ENCODE peak calls at places on chromosomes 11 and 22, in eight cellular contexts. One of them, this sample, is unnamed.

GRCh38 chr11:13337986-13338436 is 60.4 kb downstream of the BMAL1 start:
- DNase-seq in endothelial cell: no peak
- DNase-seq in progenitor cell of endocrine pancreas: no peak
- DNase-seq in AG04449: peak
- DNase-seq in ovary: no peak
- DNase-seq in Caco-2: no peak
- DNase-seq in heart left ventricle: no peak
- DNase-seq in bronchial epithelial cell: no peak
- DNase-seq in this sample: peak

GRCh38 chr11:80505771-80506170 is 1064.9 kb upstream of the TENM4 start:
- DNase-seq in progenitor cell of endocrine pancreas: no peak
- DNase-seq in endothelial cell: no peak
- DNase-seq in bronchial epithelial cell: no peak
- DNase-seq in ovary: no peak
- DNase-seq in AG04449: no peak
- DNase-seq in Caco-2: no peak
- DNase-seq in heart left ventricle: no peak
- DNase-seq in this sample: no peak

GRCh38 chr11:120302001-120302805 is 22.9 kb upstream of the TLCD5 start:
- DNase-seq in bronchial epithelial cell: peak
- DNase-seq in AG04449: no peak
- DNase-seq in progenitor cell of endocrine pancreas: no peak
- DNase-seq in heart left ventricle: no peak
- DNase-seq in Caco-2: peak
- DNase-seq in endothelial cell: no peak
- DNase-seq in ovary: no peak
- DNase-seq in this sample: peak

GRCh38 chr22:19721486-19722172 is 1.7 kb upstream of the GP1BB start:
- DNase-seq in bronchial epithelial cell: no peak
- DNase-seq in endothelial cell: no peak
- DNase-seq in heart left ventricle: no peak
- DNase-seq in Caco-2: no peak
- DNase-seq in AG04449: no peak
- DNase-seq in progenitor cell of endocrine pancreas: no peak
- DNase-seq in ovary: no peak
- DNase-seq in this sample: no peak

GRCh38 chr11:662689-663274 is 25.7 kb downstream of the DRD4 start:
- DNase-seq in heart left ventricle: peak
- DNase-seq in progenitor cell of endocrine pancreas: peak
- DNase-seq in endothelial cell: peak
- DNase-seq in Caco-2: peak
- DNase-seq in AG04449: no peak
- DNase-seq in bronchial epithelial cell: peak
- DNase-seq in ovary: peak
- DNase-seq in this sample: peak

GRCh38 chr11:8082391-8083087 is 1.5 kb downstream of the TUB start:
- DNase-seq in endothelial cell: no peak
- DNase-seq in AG04449: no peak
- DNase-seq in ovary: no peak
- DNase-seq in bronchial epithelial cell: no peak
- DNase-seq in Caco-2: no peak
- DNase-seq in progenitor cell of endocrine pancreas: no peak
- DNase-seq in heart left ventricle: no peak
- DNase-seq in this sample: no peak

GRCh38 chr22:29816128-29816527 is 21.9 kb downstream of the ASCC2 start:
- DNase-seq in Caco-2: no peak
- DNase-seq in AG04449: no peak
- DNase-seq in bronchial epithelial cell: peak
- DNase-seq in heart left ventricle: peak
- DNase-seq in ovary: peak
- DNase-seq in progenitor cell of endocrine pancreas: no peak
- DNase-seq in endothelial cell: no peak
- DNase-seq in this sample: no peak

GRCh38 chr11:9264381-9265210 is 554 bp downstream of the DENND5A start:
- DNase-seq in ovary: peak
- DNase-seq in Caco-2: peak
- DNase-seq in bronchial epithelial cell: peak
- DNase-seq in endothelial cell: peak
- DNase-seq in AG04449: peak
- DNase-seq in heart left ventricle: peak
- DNase-seq in progenitor cell of endocrine pancreas: peak
- DNase-seq in this sample: peak

GRCh38 chr22:42831712-42832111 is 25.4 kb downstream of the ARFGAP3 start:
- DNase-seq in bronchial epithelial cell: no peak
- DNase-seq in endothelial cell: no peak
- DNase-seq in ovary: no peak
- DNase-seq in Caco-2: no peak
- DNase-seq in progenitor cell of endocrine pancreas: no peak
- DNase-seq in heart left ventricle: no peak
- DNase-seq in AG04449: no peak
- DNase-seq in this sample: no peak

GRCh38 chr22:32628626-32629587 is 154.3 kb downstream of the FBXO7 start:
- DNase-seq in Caco-2: peak
- DNase-seq in AG04449: peak
- DNase-seq in bronchial epithelial cell: no peak
- DNase-seq in ovary: no peak
- DNase-seq in endothelial cell: no peak
- DNase-seq in progenitor cell of endocrine pancreas: no peak
- DNase-seq in heart left ventricle: no peak
- DNase-seq in this sample: no peak

GRCh38 chr11:95778699-95779098 is 10.9 kb downstream of the FAM76B start:
- DNase-seq in AG04449: no peak
- DNase-seq in endothelial cell: no peak
- DNase-seq in heart left ventricle: no peak
- DNase-seq in bronchial epithelial cell: no peak
- DNase-seq in Caco-2: no peak
- DNase-seq in progenitor cell of endocrine pancreas: no peak
- DNase-seq in ovary: no peak
- DNase-seq in this sample: no peak

GRCh38 chr11:119615003-119615878 is 113.8 kb downstream of the NECTIN1 start:
- DNase-seq in bronchial epithelial cell: peak
- DNase-seq in ovary: no peak
- DNase-seq in endothelial cell: no peak
- DNase-seq in Caco-2: no peak
- DNase-seq in progenitor cell of endocrine pancreas: no peak
- DNase-seq in AG04449: peak
- DNase-seq in heart left ventricle: no peak
- DNase-seq in this sample: peak

GRCh38 chr11:110908401-110909106 is 196.3 kb upstream of the ARHGAP20 start:
- DNase-seq in Caco-2: no peak
- DNase-seq in heart left ventricle: no peak
- DNase-seq in bronchial epithelial cell: peak
- DNase-seq in ovary: no peak
- DNase-seq in AG04449: peak
- DNase-seq in progenitor cell of endocrine pancreas: no peak
- DNase-seq in endothelial cell: no peak
- DNase-seq in this sample: peak

DNA sequence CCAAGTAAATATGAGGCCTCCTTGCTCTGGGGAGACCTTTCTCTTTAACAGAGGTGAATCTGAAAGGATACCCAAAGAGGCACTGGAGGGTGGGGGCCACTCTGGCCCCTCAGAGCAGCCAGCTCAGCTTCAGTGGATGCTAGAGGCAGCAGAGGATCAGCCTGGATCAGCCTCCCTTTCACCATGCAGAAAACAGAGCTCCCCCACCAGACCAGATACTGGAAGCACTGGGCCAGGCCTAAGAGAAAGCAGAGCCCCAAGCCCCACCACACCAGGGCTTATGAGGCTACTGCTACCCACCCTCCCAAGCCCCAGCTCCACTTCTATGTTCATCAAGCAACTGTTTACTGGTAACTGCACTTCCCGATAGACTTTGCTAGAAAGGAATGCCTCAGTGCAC is 4.0 kb upstream of the SLC43A3 start:
- DNase-seq in AG04449: no peak
- DNase-seq in bronchial epithelial cell: no peak
- DNase-seq in progenitor cell of endocrine pancreas: no peak
- DNase-seq in endothelial cell: no peak
- DNase-seq in ovary: no peak
- DNase-seq in heart left ventricle: no peak
- DNase-seq in Caco-2: no peak
- DNase-seq in this sample: no peak
- TF ChIP-seq CTCF in AG04449: no peak
- TF ChIP-seq CTCF in bronchial epithelial cell: no peak
- TF ChIP-seq CTCF in progenitor cell of endocrine pancreas: no peak
- TF ChIP-seq CTCF in endothelial cell: no peak
- TF ChIP-seq CTCF in ovary: no peak
- TF ChIP-seq CTCF in heart left ventricle: no peak
- TF ChIP-seq CTCF in Caco-2: no peak
- TF ChIP-seq CTCF in this sample: no peak

GRCh38 chr11:3016861-3017260 is 24.7 kb upstream of the NAP1L4 start:
- DNase-seq in AG04449: no peak
- DNase-seq in heart left ventricle: no peak
- DNase-seq in ovary: no peak
- DNase-seq in progenitor cell of endocrine pancreas: no peak
- DNase-seq in Caco-2: no peak
- DNase-seq in endothelial cell: no peak
- DNase-seq in bronchial epithelial cell: no peak
- DNase-seq in this sample: no peak

GRCh38 chr11:3022300-3022967 is 30.3 kb upstream of the NAP1L4 start:
- DNase-seq in progenitor cell of endocrine pancreas: no peak
- DNase-seq in endothelial cell: no peak
- DNase-seq in heart left ventricle: no peak
- DNase-seq in AG04449: peak
- DNase-seq in bronchial epithelial cell: peak
- DNase-seq in Caco-2: no peak
- DNase-seq in ovary: no peak
- DNase-seq in this sample: no peak

GRCh38 chr11:3020011-3020410 is 27.9 kb upstream of the NAP1L4 start:
- DNase-seq in progenitor cell of endocrine pancreas: no peak
- DNase-seq in heart left ventricle: no peak
- DNase-seq in bronchial epithelial cell: no peak
- DNase-seq in AG04449: no peak
- DNase-seq in ovary: no peak
- DNase-seq in Caco-2: no peak
- DNase-seq in endothelial cell: no peak
- DNase-seq in this sample: no peak

GRCh38 chr11:3022982-3023381 is 30.9 kb upstream of the NAP1L4 start:
- DNase-seq in progenitor cell of endocrine pancreas: no peak
- DNase-seq in AG04449: peak
- DNase-seq in bronchial epithelial cell: peak
- DNase-seq in Caco-2: no peak
- DNase-seq in heart left ventricle: no peak
- DNase-seq in endothelial cell: no peak
- DNase-seq in ovary: no peak
- DNase-seq in this sample: peak

DNA sequence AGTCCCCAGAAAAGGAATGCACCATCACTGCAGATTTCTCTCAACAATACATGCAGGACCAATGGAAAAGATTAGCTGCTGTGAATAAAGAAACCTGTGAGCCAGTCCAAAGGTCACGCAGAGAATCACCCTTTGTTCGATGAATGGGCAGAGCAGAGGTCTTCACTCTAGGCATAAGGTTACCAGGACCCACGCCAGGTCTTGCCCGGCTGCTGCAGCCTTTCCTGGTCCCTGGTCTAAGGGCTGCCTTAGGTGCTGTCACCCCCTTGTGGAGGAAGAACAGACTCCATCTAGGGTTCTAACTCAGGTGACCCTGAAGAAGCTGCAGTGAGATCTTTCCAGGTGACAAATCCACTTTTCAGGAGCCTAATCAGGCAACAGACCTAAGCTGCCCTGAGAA is 29.0 kb upstream of the NAP1L4 start:
- DNase-seq in Caco-2: peak
- DNase-seq in AG04449: no peak
- DNase-seq in bronchial epithelial cell: peak
- DNase-seq in ovary: no peak
- DNase-seq in progenitor cell of endocrine pancreas: peak
- DNase-seq in endothelial cell: peak
- DNase-seq in heart left ventricle: no peak
- DNase-seq in this sample: peak
- TF ChIP-seq CTCF in Caco-2: peak
- TF ChIP-seq CTCF in AG04449: peak
- TF ChIP-seq CTCF in bronchial epithelial cell: peak
- TF ChIP-seq CTCF in ovary: no peak
- TF ChIP-seq CTCF in progenitor cell of endocrine pancreas: peak
- TF ChIP-seq CTCF in endothelial cell: peak
- TF ChIP-seq CTCF in heart left ventricle: peak
- TF ChIP-seq CTCF in this sample: peak

GRCh38 chr11:65314501-65315203 is at the start of gene CDC42EP2:
- DNase-seq in heart left ventricle: peak
- DNase-seq in bronchial epithelial cell: peak
- DNase-seq in endothelial cell: peak
- DNase-seq in Caco-2: peak
- DNase-seq in ovary: peak
- DNase-seq in AG04449: no peak
- DNase-seq in progenitor cell of endocrine pancreas: peak
- DNase-seq in this sample: peak
- TF ChIP-seq CTCF in heart left ventricle: no peak
- TF ChIP-seq CTCF in bronchial epithelial cell: no peak
- TF ChIP-seq CTCF in endothelial cell: no peak
- TF ChIP-seq CTCF in Caco-2: peak
- TF ChIP-seq CTCF in ovary: peak
- TF ChIP-seq CTCF in AG04449: no peak
- TF ChIP-seq CTCF in progenitor cell of endocrine pancreas: no peak
- TF ChIP-seq CTCF in this sample: no peak

DNA sequence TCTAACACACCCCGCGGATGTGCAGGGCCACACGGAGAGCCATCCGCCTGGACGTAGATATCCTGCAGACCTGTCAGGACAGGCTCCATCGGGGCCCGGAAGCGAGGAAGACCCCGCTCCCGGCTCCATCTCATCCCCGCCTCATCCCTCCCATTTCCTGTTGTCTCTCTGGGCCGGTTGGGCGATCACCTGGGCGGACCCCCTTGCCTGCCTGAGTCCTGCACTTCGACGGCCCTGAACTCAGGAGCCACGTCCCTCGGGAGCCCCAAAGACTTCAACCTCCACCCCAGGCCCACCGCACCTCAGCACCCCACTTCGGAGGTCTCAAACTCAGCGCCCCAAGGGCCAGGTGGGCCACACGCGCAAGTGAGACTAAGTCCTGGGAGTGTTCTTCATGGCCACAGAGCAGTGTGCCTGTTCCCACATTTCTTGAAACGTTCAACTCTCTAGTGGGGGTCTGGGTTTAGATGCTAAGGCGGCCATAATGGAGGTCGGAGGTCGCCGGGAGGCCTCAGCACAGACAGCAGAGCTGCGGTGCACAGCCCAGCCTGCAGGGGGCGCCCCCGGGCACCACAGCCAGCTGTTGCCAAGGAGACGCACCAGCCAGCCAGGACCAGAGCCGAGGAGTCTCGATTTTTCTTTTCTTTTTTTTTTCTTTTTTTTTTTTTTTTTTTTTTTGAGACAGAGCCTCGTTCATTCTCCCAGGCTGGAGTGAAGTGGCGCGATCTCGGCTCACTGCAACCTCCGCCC is 26.0 kb upstream of the FADD start:
- DNase-seq in endothelial cell: peak
- DNase-seq in bronchial epithelial cell: no peak
- DNase-seq in heart left ventricle: no peak
- DNase-seq in progenitor cell of endocrine pancreas: no peak
- DNase-seq in AG04449: no peak
- DNase-seq in ovary: no peak
- DNase-seq in Caco-2: peak
- DNase-seq in this sample: peak
- TF ChIP-seq CTCF in endothelial cell: peak
- TF ChIP-seq CTCF in bronchial epithelial cell: peak
- TF ChIP-seq CTCF in heart left ventricle: peak
- TF ChIP-seq CTCF in progenitor cell of endocrine pancreas: peak
- TF ChIP-seq CTCF in AG04449: peak
- TF ChIP-seq CTCF in ovary: no peak
- TF ChIP-seq CTCF in Caco-2: peak
- TF ChIP-seq CTCF in this sample: peak